ENCODE peak calls at places on chromosomes 3 and 15, in seven cellular contexts. X, U, T, A, D, C and Y are unnamed samples.

GRCh38 chr3:169809230-169809795 is 3.4 kb upstream of the LRRIQ4 start:
- DNase-seq in X (no peak), A (no peak), U (no peak), C (no peak), T (no peak), D (no peak), Y (no peak)

GRCh38 chr3:110414851-110415250 is 656.8 kb upstream of the NECTIN3 start:
- DNase-seq in C (no peak), U (peak), X (no peak), A (peak), T (peak), D (no peak), Y (no peak)

GRCh38 chr15:96325579-96326331 is 4.7 kb upstream of the NR2F2 start:
- DNase-seq in X (no peak), C (no peak), A (peak), T (peak), U (peak), D (no peak), Y (no peak)

GRCh38 chr3:124826703-124827102 is 60.5 kb downstream of the ITGB5 start:
- DNase-seq in X (no peak), T (peak), C (no peak), D (no peak), A (peak), U (peak), Y (no peak)

GRCh38 chr3:18420584-18420983 is 4.6 kb downstream of the SATB1 start:
- DNase-seq in T (no peak), C (no peak), X (no peak), U (no peak), A (no peak), D (no peak), Y (no peak)

GRCh38 chr15:78979456-78980320 is 34.8 kb upstream of the CTSH start:
- DNase-seq in U (peak), A (peak), T (peak), X (no peak), C (peak), D (peak), Y (no peak)

GRCh38 chr3:84547971-84548970 is 410.5 kb upstream of the CADM2 start:
- DNase-seq in T (peak), U (no peak), D (no peak), X (no peak), C (no peak), A (peak), Y (no peak)

GRCh38 chr15:45611305-45611704 is 23.5 kb upstream of the SQOR start:
- DNase-seq in X (no peak), C (no peak), A (no peak), T (peak), D (no peak), U (peak), Y (no peak)

GRCh38 chr15:37203050-37203449 is 102.7 kb upstream of the MEIS2 start:
- DNase-seq in T (no peak), A (no peak), C (no peak), U (no peak), X (no peak), D (no peak), Y (no peak)

GRCh38 chr15:62495670-62496328 is 330.7 kb upstream of the C2CD4B start:
- DNase-seq in A (peak), D (no peak), U (peak), C (no peak), T (no peak), X (no peak), Y (no peak)

GRCh38 chr15:45162771-45163507 is 24.8 kb downstream of the SHF start:
- DNase-seq in X (no peak), A (peak), U (peak), D (peak), C (peak), T (peak), Y (peak)

GRCh38 chr3:171615742-171616141 is 155.5 kb upstream of the TNIK start:
- DNase-seq in T (no peak), X (no peak), A (no peak), D (no peak), C (no peak), U (peak), Y (no peak)